ENCODE peak calls at places on chromosomes 7 and 10, in four cellular contexts. I is transverse colon, W is AG04450, P is pancreas. T is an unnamed sample. For H3K9me3, the result is how much of the 10 kb centered on the place peaks cover.

GRCh38 chr7:149819141-149819960 is 18.8 kb upstream of the ZNF862 start:
- DNase-seq in I (no peak), W (no peak), P (no peak), T (no peak)

GRCh38 chr7:92699560-92699959 is 109.4 kb upstream of the FAM133B start:
- DNase-seq in I (no peak), W (no peak), P (no peak), T (no peak)

GRCh38 chr10:96949039-96949683 is 117.1 kb downstream of the LCOR start:
- DNase-seq in I (no peak), W (no peak), P (no peak), T (no peak)

GRCh38 chr10:4686644-4686996 is 139.4 kb upstream of the AKR1E2 start:
- DNase-seq in I (no peak), W (no peak), P (no peak), T (no peak)

GRCh38 chr7:16804674-16805439 is at the start of gene AGR2:
- DNase-seq in I (peak), W (no peak), P (peak), T (peak)

GRCh38 chr7:23216021-23216420 is 30.6 kb upstream of the GPNMB start:
- DNase-seq in I (peak), W (no peak), P (no peak), T (peak)

GRCh38 chr7:7399707-7400106 is 136.0 kb downstream of the COL28A1 start:
- DNase-seq in I (no peak), W (no peak), P (no peak), T (no peak)

GRCh38 chr7:143363011-143363937 is 761 bp upstream of the FAM131B start:
- DNase-seq in I (no peak), W (no peak), P (no peak), T (no peak)

GRCh38 chr7:105999256-105999655 is 36.2 kb downstream of the CDHR3 start:
- DNase-seq in I (no peak), W (no peak), P (no peak), T (no peak)

GRCh38 chr10:27742195-27742925 is 3.3 kb downstream of the MKX start:
- DNase-seq in I (peak), W (peak), P (peak), T (peak)

GRCh38 chr10:10872035-10872673 is 145.5 kb upstream of the CELF2 start:
- DNase-seq in I (no peak), W (peak), P (no peak), T (no peak)

GRCh38 chr10:69088471-69088769 is 517 bp downstream of the SRGN start:
- DNase-seq in I (no peak), W (no peak), P (no peak), T (no peak)

GRCh38 chr7:68752485-68752884 is 845.8 kb upstream of the AUTS2 start:
- DNase-seq in I (no peak), W (no peak), P (no peak), T (no peak)

GRCh38 chr10:131102147-131102546 is 209.4 kb downstream of the TCERG1L start:
- DNase-seq in I (no peak), W (no peak), P (no peak), T (no peak)

GRCh38 chr10:86123745-86124144 is 242.8 kb downstream of the GRID1 start:
- DNase-seq in I (no peak), W (no peak), P (no peak), T (no peak)

GRCh38 chr10:99621454-99622246 is 1.4 kb upstream of the SLC25A28 start:
- DNase-seq in I (no peak), W (no peak), P (peak), T (no peak)

GRCh38 chr10:100038561-100039071 is 28.9 kb upstream of the DNMBP start:
- DNase-seq in I (peak), W (no peak), P (no peak), T (no peak)

GRCh38 chr10:125329056-125329455 is 168.7 kb upstream of the CTBP2 start:
- DNase-seq in I (no peak), W (no peak), P (no peak), T (no peak)

GRCh38 chr7:83751217-83751616 is 102.3 kb upstream of the SEMA3E start:
- DNase-seq in I (no peak), W (no peak), P (no peak), T (no peak)

GRCh38 chr10:6755891-6756460 is 175.9 kb upstream of the PRKCQ start:
- DNase-seq in I (peak), W (peak), P (no peak), T (no peak)

GRCh38 chr10:86744067-86744725 is 12.2 kb upstream of the BMPR1A start:
- DNase-seq in I (peak), W (no peak), P (no peak), T (no peak)

GRCh38 chr10:60350400-60350799 is 39.3 kb downstream of the ANK3 start:
- DNase-seq in I (no peak), W (no peak), P (peak), T (no peak)

GRCh38 chr7:65832281-65832680 is 40.6 kb upstream of the VKORC1L1 start:
- DNase-seq in I (peak), W (no peak), P (no peak), T (no peak)

GRCh38 chr10:45463244-45464116 is 89.5 kb downstream of the ALOX5 start:
- DNase-seq in I (no peak), W (no peak), P (no peak), T (no peak)

GRCh38 chr7:44184221-44184873 is 4.9 kb downstream of the GCK start:
- DNase-seq in I (no peak), W (peak), P (no peak), T (no peak)

GRCh38 chr7:104137971-104138370 is 69.8 kb downstream of the ORC5 start:
- DNase-seq in I (no peak), W (peak), P (no peak), T (no peak)

GRCh38 chr7:107742678-107743566 is 1.0 kb upstream of the CBLL1 start:
- DNase-seq in I (peak), W (no peak), P (no peak), T (peak)

GRCh38 chr7:121689749-121690148 is 183.2 kb upstream of the PTPRZ1 start:
- DNase-seq in I (no peak), W (no peak), P (no peak), T (no peak)

GRCh38 chr10:9957352-9957751 is 1060.3 kb upstream of the CELF2 start:
- DNase-seq in I (no peak), W (peak), P (no peak), T (no peak)

GRCh38 chr10:31836569-31837406 is 91.8 kb downstream of the ARHGAP12 start:
- DNase-seq in I (no peak), W (no peak), P (no peak), T (no peak)

GRCh38 chr10:14436233-14436632 is 105.5 kb upstream of the FRMD4A start:
- DNase-seq in I (no peak), W (no peak), P (no peak), T (no peak)

GRCh38 chr7:24820730-24821044 is 63.4 kb upstream of the GSDME start:
- DNase-seq in I (no peak), W (no peak), P (no peak), T (peak)

GRCh38 chr7:12703881-12704280 is 16.4 kb downstream of the ARL4A start:
- DNase-seq in I (no peak), W (no peak), P (no peak), T (no peak)

GRCh38 chr7:44145969-44146897 is 5.1 kb upstream of the MYL7 start:
- DNase-seq in I (peak), W (no peak), P (peak), T (peak)

GRCh38 chr10:42987121-42987541 is 89.7 kb upstream of the RET start:
- DNase-seq in I (no peak), W (no peak), P (no peak), T (no peak)

GRCh38 chr10:119687192-119688032 is 36.2 kb downstream of the BAG3 start:
- DNase-seq in I (no peak), W (no peak), P (no peak), T (no peak)

GRCh38 chr10:92690211-92691041 is 671 bp downstream of the HHEX start:
- DNase-seq in I (peak), W (no peak), P (peak), T (peak)

DNA sequence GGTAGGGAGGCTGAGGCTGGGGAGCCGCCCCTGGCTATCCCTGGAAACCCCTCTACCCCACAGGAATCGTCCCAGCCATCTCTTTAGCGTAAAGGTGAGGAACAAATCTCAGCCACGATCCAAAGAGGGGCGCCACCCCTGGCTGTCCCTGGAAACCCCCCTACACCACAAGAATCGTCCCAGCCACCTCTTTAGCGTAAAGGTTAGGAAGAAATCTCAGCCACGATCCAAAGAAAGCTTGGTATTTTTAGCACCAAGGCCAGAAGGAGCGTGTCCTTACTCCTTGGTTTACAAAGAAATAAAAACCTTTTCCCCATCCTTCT is 757 bp upstream of the TSPAN14 start:
- DNase-seq in I (no peak), W (no peak), P (no peak), T (no peak)
- H3K4me3 ChIP-seq in I (peak), W (peak), P (peak), T (peak)

DNA sequence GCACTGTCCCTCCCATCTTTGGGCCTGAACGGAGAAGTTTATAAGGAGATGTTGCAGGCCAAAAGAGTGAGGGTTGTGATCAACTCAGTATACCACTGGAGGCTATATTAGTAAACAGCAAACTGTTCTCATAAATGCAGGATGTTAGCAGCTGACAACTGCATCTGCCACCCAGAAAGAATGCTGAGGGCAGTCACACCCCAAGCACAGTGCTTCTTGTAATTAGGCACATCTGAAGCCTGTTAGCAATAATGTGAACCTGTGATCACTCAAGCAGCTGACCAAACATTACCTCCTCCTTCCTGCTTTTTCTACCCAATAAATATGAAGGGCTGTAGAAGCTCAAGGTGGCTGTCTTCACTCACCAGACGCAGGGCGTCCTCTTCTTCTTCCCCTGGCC is 38.3 kb upstream of the ZNF138 start:
- DNase-seq in I (no peak), W (no peak), P (no peak), T (no peak)
- H3K9me3 ChIP-seq in I (under half), W (under half), P (under half), T (under half)

GRCh38 chr7:111558948-111559347 is 3.3 kb downstream of the IMMP2L start:
- DNase-seq in I (no peak), W (no peak), P (no peak), T (no peak)
- H3K4me3 ChIP-seq in I (no peak), W (no peak), P (no peak), T (no peak)

GRCh38 chr7:30188806-30189205 is 54.0 kb downstream of the MTURN start:
- DNase-seq in I (no peak), W (no peak), P (no peak), T (no peak)
- H3K9me3 ChIP-seq in I (under half), W (under half), P (under half), T (under half)

DNA sequence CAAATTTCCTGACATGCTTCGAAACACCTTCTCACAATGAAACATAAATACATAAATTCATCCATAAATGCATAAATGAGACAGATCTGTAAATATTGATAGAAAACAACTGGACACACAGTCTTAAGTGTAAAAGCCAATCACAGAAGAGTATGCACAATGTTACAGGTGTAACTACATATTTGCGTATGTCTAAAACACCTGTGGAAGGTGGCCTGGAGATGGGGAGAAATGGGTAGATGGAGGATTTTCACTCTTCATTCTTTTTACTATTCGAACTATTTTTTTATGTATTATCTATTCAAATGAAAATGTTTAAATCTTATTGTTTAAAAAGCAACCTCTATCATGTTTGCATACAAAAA is 860 bp downstream of the IQUB start:
- DNase-seq in I (no peak), W (no peak), P (no peak), T (no peak)
- H3K4me3 ChIP-seq in I (no peak), W (no peak), P (no peak), T (no peak)

GRCh38 chr7:157996359-157997079 is 591.1 kb downstream of the PTPRN2 start:
- DNase-seq in I (no peak), W (no peak), P (no peak), T (no peak)
- H3K9me3 ChIP-seq in I (under half), W (half or more), P (under half), T (under half)

DNA sequence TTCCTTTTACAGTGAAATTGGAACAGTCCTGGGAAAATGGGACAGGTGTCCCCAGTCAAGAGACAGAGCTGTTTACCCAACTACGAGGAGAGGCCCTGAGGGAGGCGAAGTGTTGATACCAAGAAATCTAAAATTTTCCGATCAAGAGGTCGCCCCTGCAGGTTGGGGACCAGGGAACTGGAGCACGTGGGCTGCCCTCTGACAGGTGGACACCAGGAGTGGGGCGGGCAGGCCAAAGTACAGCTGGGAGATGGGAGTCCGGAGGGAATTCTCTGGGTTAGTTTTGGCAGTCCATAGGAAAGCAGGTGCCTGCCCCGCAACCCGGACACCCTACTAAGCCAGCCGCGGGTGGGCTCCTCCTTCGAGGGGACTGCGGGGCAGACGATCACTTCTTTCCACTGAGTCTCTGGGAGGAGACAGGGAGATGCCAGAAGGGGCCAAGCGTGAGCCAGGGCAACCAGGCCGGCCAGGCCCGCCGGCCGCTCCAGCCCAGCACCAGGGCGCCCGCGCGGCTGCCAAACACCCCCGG is 942 bp upstream of the CAMK1D start:
- DNase-seq in I (peak), W (no peak), P (peak), T (no peak)
- H3K4me3 ChIP-seq in I (peak), W (peak), P (peak), T (peak)

GRCh38 chr7:91570600-91570999 is 306.4 kb downstream of the FZD1 start:
- DNase-seq in I (no peak), W (no peak), P (no peak), T (no peak)
- H3K9me3 ChIP-seq in I (under half), W (under half), P (under half), T (under half)